ENCODE peak calls at places on chromosome 18, in four cellular contexts. One of them, this sample, is unnamed.

GRCh38 chr18:45493830-45494229 is 121.4 kb upstream of the SLC14A2 start:
- DNase-seq in GM12878: no peak
- DNase-seq in K562: no peak
- DNase-seq in H1: no peak
- DNase-seq in this sample: no peak

GRCh38 chr18:2244641-2245040 is 326.7 kb downstream of the METTL4 start:
- DNase-seq in GM12878: no peak
- DNase-seq in K562: no peak
- DNase-seq in H1: no peak
- DNase-seq in this sample: no peak

GRCh38 chr18:48002933-48003365 is 72.5 kb upstream of the SMAD2 start:
- DNase-seq in GM12878: no peak
- DNase-seq in K562: no peak
- DNase-seq in H1: no peak
- DNase-seq in this sample: peak

GRCh38 chr18:58615150-58616132 is 13.4 kb downstream of the ALPK2 start:
- DNase-seq in GM12878: peak
- DNase-seq in K562: no peak
- DNase-seq in H1: no peak
- DNase-seq in this sample: no peak

GRCh38 chr18:75524852-75525251 is 97.3 kb upstream of the SMIM21 start:
- DNase-seq in GM12878: no peak
- DNase-seq in K562: no peak
- DNase-seq in H1: no peak
- DNase-seq in this sample: no peak

GRCh38 chr18:3397786-3398185 is 52.2 kb upstream of the TGIF1 start:
- DNase-seq in GM12878: no peak
- DNase-seq in K562: no peak
- DNase-seq in H1: no peak
- DNase-seq in this sample: no peak

GRCh38 chr18:25786778-25787177 is 303.6 kb downstream of the SS18 start:
- DNase-seq in GM12878: no peak
- DNase-seq in K562: no peak
- DNase-seq in H1: no peak
- DNase-seq in this sample: no peak

GRCh38 chr18:24544141-24544498 is 83.7 kb downstream of the HRH4 start:
- DNase-seq in GM12878: no peak
- DNase-seq in K562: peak
- DNase-seq in H1: no peak
- DNase-seq in this sample: peak

GRCh38 chr18:9720327-9720726 is 12.2 kb downstream of the RAB31 start:
- DNase-seq in GM12878: no peak
- DNase-seq in K562: peak
- DNase-seq in H1: no peak
- DNase-seq in this sample: no peak

GRCh38 chr18:62128157-62128556 is 58.7 kb downstream of the PIGN start:
- DNase-seq in GM12878: no peak
- DNase-seq in K562: no peak
- DNase-seq in H1: no peak
- DNase-seq in this sample: no peak

GRCh38 chr18:36350839-36351474 is 53.4 kb downstream of the FHOD3 start:
- DNase-seq in GM12878: no peak
- DNase-seq in K562: no peak
- DNase-seq in H1: no peak
- DNase-seq in this sample: no peak

GRCh38 chr18:52070295-52070756 is 269.7 kb upstream of the DCC start:
- DNase-seq in GM12878: peak
- DNase-seq in K562: no peak
- DNase-seq in H1: no peak
- DNase-seq in this sample: no peak

GRCh38 chr18:9069482-9070059 is 32.9 kb upstream of the NDUFV2 start:
- DNase-seq in GM12878: peak
- DNase-seq in K562: no peak
- DNase-seq in H1: no peak
- DNase-seq in this sample: no peak

GRCh38 chr18:55478301-55478660 is 109.7 kb downstream of the TCF4 start:
- DNase-seq in GM12878: no peak
- DNase-seq in K562: no peak
- DNase-seq in H1: no peak
- DNase-seq in this sample: no peak

GRCh38 chr18:2905802-2906521 is 59.2 kb downstream of the EMILIN2 start:
- DNase-seq in GM12878: no peak
- DNase-seq in K562: no peak
- DNase-seq in H1: no peak
- DNase-seq in this sample: peak

GRCh38 chr18:78726326-78727056 is 253.1 kb upstream of the SALL3 start:
- DNase-seq in GM12878: no peak
- DNase-seq in K562: no peak
- DNase-seq in H1: no peak
- DNase-seq in this sample: no peak

GRCh38 chr18:46672062-46672970 is 15.3 kb upstream of the LOXHD1 start:
- DNase-seq in GM12878: no peak
- DNase-seq in K562: no peak
- DNase-seq in H1: no peak
- DNase-seq in this sample: no peak

GRCh38 chr18:61637319-61637718 is 255.5 kb downstream of the RNF152 start:
- DNase-seq in GM12878: no peak
- DNase-seq in K562: no peak
- DNase-seq in H1: no peak
- DNase-seq in this sample: no peak

GRCh38 chr18:23627325-23627724 is 35.4 kb downstream of the ANKRD29 start:
- DNase-seq in GM12878: no peak
- DNase-seq in K562: no peak
- DNase-seq in H1: no peak
- DNase-seq in this sample: peak

GRCh38 chr18:46109386-46109785 is 5.2 kb downstream of the HAUS1 start:
- DNase-seq in GM12878: no peak
- DNase-seq in K562: no peak
- DNase-seq in H1: no peak
- DNase-seq in this sample: no peak

GRCh38 chr18:58859935-58860334 is 4.7 kb upstream of the ZNF532 start:
- DNase-seq in GM12878: no peak
- DNase-seq in K562: no peak
- DNase-seq in H1: no peak
- DNase-seq in this sample: no peak

GRCh38 chr18:12933323-12933722 is 14.5 kb upstream of the SEH1L start:
- DNase-seq in GM12878: no peak
- DNase-seq in K562: no peak
- DNase-seq in H1: no peak
- DNase-seq in this sample: no peak

GRCh38 chr18:46313521-46313920 is 209.3 kb downstream of the HAUS1 start:
- DNase-seq in GM12878: no peak
- DNase-seq in K562: no peak
- DNase-seq in H1: no peak
- DNase-seq in this sample: no peak

GRCh38 chr18:46950064-46950656 is 32.8 kb downstream of the KATNAL2 start:
- DNase-seq in GM12878: no peak
- DNase-seq in K562: peak
- DNase-seq in H1: no peak
- DNase-seq in this sample: no peak

GRCh38 chr18:8812631-8813030 is 107.3 kb downstream of the MTCL1 start:
- DNase-seq in GM12878: no peak
- DNase-seq in K562: no peak
- DNase-seq in H1: no peak
- DNase-seq in this sample: no peak

GRCh38 chr18:63183263-63183662 is 136.3 kb downstream of the BCL2 start:
- DNase-seq in GM12878: no peak
- DNase-seq in K562: no peak
- DNase-seq in H1: no peak
- DNase-seq in this sample: no peak

GRCh38 chr18:79902640-79903039 is 48.8 kb downstream of the SLC66A2 start:
- DNase-seq in GM12878: no peak
- DNase-seq in K562: no peak
- DNase-seq in H1: no peak
- DNase-seq in this sample: no peak

GRCh38 chr18:79904357-79905147 is 46.9 kb downstream of the SLC66A2 start:
- DNase-seq in GM12878: no peak
- DNase-seq in K562: no peak
- DNase-seq in H1: no peak
- DNase-seq in this sample: no peak

GRCh38 chr18:79903787-79904356 is 47.6 kb downstream of the SLC66A2 start:
- DNase-seq in GM12878: no peak
- DNase-seq in K562: no peak
- DNase-seq in H1: no peak
- DNase-seq in this sample: no peak

GRCh38 chr18:79902075-79902474 is 49.4 kb downstream of the SLC66A2 start:
- DNase-seq in GM12878: no peak
- DNase-seq in K562: no peak
- DNase-seq in H1: no peak
- DNase-seq in this sample: no peak

DNA sequence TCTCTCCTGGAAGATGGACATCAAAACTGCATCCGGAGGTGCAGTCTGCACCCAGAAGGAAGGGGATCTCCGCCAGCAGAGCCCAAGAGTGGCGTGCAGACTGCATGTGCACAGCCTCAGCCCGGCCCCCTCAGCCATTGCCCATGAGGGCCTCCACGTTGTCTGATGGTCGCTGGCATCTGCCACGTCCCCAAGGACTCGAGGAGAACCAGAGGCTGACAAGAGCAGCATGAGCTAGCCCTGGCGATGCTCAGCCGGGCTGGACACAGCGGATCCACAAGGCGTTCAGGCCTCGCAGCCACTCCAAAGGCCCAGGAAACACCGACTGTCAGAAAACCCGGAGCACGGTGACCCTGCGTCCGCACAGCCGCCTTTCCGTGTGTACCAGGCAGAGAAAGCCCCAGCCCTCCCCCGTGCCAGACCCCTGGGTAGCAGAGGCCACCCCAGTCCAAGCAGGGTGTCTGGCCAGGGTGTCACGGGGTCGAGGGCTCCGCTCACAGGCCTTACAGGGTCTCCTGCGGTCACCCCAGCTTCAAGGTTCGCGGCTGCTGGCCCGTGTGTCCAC is 48.3 kb downstream of the SLC66A2 start:
- DNase-seq in GM12878: no peak
- DNase-seq in K562: no peak
- DNase-seq in H1: no peak
- DNase-seq in this sample: no peak
- TF ChIP-seq SP1 in GM12878: no peak
- TF ChIP-seq SP1 in K562: no peak
- TF ChIP-seq SP1 in H1: no peak
- TF ChIP-seq SP1 in this sample: no peak

GRCh38 chr18:7146067-7146466 is 28.5 kb upstream of the LAMA1 start:
- DNase-seq in GM12878: no peak
- DNase-seq in K562: no peak
- DNase-seq in H1: no peak
- DNase-seq in this sample: no peak
- TF ChIP-seq MAX in GM12878: no peak
- TF ChIP-seq MAX in K562: no peak
- TF ChIP-seq MAX in H1: no peak
- TF ChIP-seq MAX in this sample: no peak

GRCh38 chr18:44197837-44198236 is 482.9 kb upstream of the SETBP1 start:
- DNase-seq in GM12878: no peak
- DNase-seq in K562: no peak
- DNase-seq in H1: no peak
- DNase-seq in this sample: no peak

GRCh38 chr18:44198296-44199284 is 482.1 kb upstream of the SETBP1 start:
- DNase-seq in GM12878: no peak
- DNase-seq in K562: no peak
- DNase-seq in H1: no peak
- DNase-seq in this sample: no peak

GRCh38 chr18:44195394-44196140 is 485.1 kb upstream of the SETBP1 start:
- DNase-seq in GM12878: no peak
- DNase-seq in K562: no peak
- DNase-seq in H1: no peak
- DNase-seq in this sample: no peak
- TF ChIP-seq EGR1 in GM12878: no peak
- TF ChIP-seq EGR1 in K562: no peak
- TF ChIP-seq EGR1 in H1: no peak
- TF ChIP-seq EGR1 in this sample: no peak

GRCh38 chr18:34965511-34965910 is 75.7 kb upstream of the MAPRE2 start:
- DNase-seq in GM12878: no peak
- DNase-seq in K562: no peak
- DNase-seq in H1: no peak
- DNase-seq in this sample: no peak
- TF ChIP-seq SP1 in GM12878: no peak
- TF ChIP-seq SP1 in K562: no peak
- TF ChIP-seq SP1 in H1: no peak
- TF ChIP-seq SP1 in this sample: no peak

DNA sequence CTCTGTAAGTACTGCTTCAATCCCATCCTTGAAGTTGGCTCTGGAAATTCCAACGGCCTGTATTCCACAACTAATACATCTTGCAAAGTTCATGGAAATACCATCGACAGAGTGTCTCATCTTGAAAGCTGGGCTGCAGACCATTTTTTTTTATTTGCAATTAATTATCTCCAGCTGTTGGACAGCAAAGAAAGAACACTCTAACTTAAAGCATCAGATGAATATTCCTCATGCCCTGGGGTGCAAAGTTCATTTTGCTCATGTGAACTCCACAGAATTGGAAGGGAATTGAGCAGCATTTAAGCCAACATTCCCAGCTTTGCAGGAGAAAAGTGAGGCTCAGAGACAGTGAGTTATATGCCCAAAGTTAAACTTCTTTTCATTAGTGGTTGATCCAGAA is 96.5 kb upstream of the PIEZO2 start:
- DNase-seq in GM12878: no peak
- DNase-seq in K562: no peak
- DNase-seq in H1: no peak
- DNase-seq in this sample: no peak
- TF ChIP-seq MAX in GM12878: no peak
- TF ChIP-seq MAX in K562: no peak
- TF ChIP-seq MAX in H1: no peak
- TF ChIP-seq MAX in this sample: no peak

GRCh38 chr18:31631526-31631925 is 39.8 kb downstream of the TTR start:
- DNase-seq in GM12878: no peak
- DNase-seq in K562: no peak
- DNase-seq in H1: no peak
- DNase-seq in this sample: no peak
- TF ChIP-seq EGR1 in GM12878: no peak
- TF ChIP-seq EGR1 in K562: no peak
- TF ChIP-seq EGR1 in H1: no peak
- TF ChIP-seq EGR1 in this sample: no peak

GRCh38 chr18:28071199-28071598 is 105.7 kb downstream of the CDH2 start:
- DNase-seq in GM12878: no peak
- DNase-seq in K562: no peak
- DNase-seq in H1: no peak
- DNase-seq in this sample: no peak
- TF ChIP-seq SP1 in GM12878: no peak
- TF ChIP-seq SP1 in K562: no peak
- TF ChIP-seq SP1 in H1: no peak
- TF ChIP-seq SP1 in this sample: no peak

GRCh38 chr18:49658871-49659378 is 97.1 kb downstream of the LIPG start:
- DNase-seq in GM12878: no peak
- DNase-seq in K562: no peak
- DNase-seq in H1: no peak
- DNase-seq in this sample: no peak
- TF ChIP-seq MAX in GM12878: no peak
- TF ChIP-seq MAX in K562: no peak
- TF ChIP-seq MAX in H1: no peak
- TF ChIP-seq MAX in this sample: no peak

GRCh38 chr18:53380063-53380639 is 844.3 kb downstream of the MBD2 start:
- DNase-seq in GM12878: peak
- DNase-seq in K562: peak
- DNase-seq in H1: no peak
- DNase-seq in this sample: peak
- TF ChIP-seq EGR1 in GM12878: no peak
- TF ChIP-seq EGR1 in K562: no peak
- TF ChIP-seq EGR1 in H1: no peak
- TF ChIP-seq EGR1 in this sample: no peak

This sample was measured in HCT116.